ENCODE peak calls at places on chromosomes 2 and 18, in nine cellular contexts. B is cardiac muscle cell, A is GM06990, Q is GM10248, D is Calu3, U is neural progenitor cell, I is fibroblast of villous mesenchyme, T is GM20000, V is nephron progenitor cell. H is an unnamed sample.

GRCh38 chr2:42809876-42810125 is 17.4 kb upstream of the HAAO start:
- DNase-seq in D (peak; percentile 89), T (no peak), A (no peak), Q (no peak), V (peak; percentile 78), U (peak; percentile 86), I (peak; percentile 82), B (peak; percentile 88), H (peak; percentile 80)

GRCh38 chr2:69164379-69164778 is 151.4 kb downstream of the ANTXR1 start:
- DNase-seq in A (no peak), Q (no peak), B (peak; percentile 44), T (no peak), U (no peak), I (peak; percentile 97), D (no peak), V (no peak), H (no peak)

GRCh38 chr2:237980751-237981150 is 13.9 kb downstream of the UBE2F start:
- DNase-seq in U (no peak), D (no peak), I (no peak), V (no peak), Q (no peak), A (no peak), B (no peak), T (no peak), H (no peak)

GRCh38 chr2:151971301-151972072 is 127.4 kb downstream of the CACNB4 start:
- DNase-seq in V (no peak), B (no peak), U (no peak), Q (no peak), I (no peak), D (no peak), T (no peak), A (no peak), H (no peak)

GRCh38 chr2:148375214-148375613 is 269.3 kb upstream of the EPC2 start:
- DNase-seq in I (peak; percentile 3), Q (no peak), V (no peak), B (peak; percentile 40), T (no peak), D (no peak), A (no peak), U (peak; percentile 6), H (no peak)

GRCh38 chr2:174485763-174486613 is 841 bp downstream of the GPR155 start:
- DNase-seq in Q (peak; percentile 22), B (peak; percentile 46), A (no peak), D (peak; percentile 9), I (peak; percentile 38), V (peak; percentile 18), U (peak; percentile 42), T (peak; percentile 15), H (peak; percentile 19)

GRCh38 chr2:138742446-138743057 is 37.6 kb downstream of the NXPH2 start:
- DNase-seq in V (no peak), T (no peak), I (no peak), A (no peak), Q (no peak), D (no peak), U (no peak), B (no peak), H (no peak)

GRCh38 chr2:104938226-104938941 is 84.5 kb downstream of the POU3F3 start:
- DNase-seq in A (peak; percentile 22), V (peak; percentile 35), B (no peak), I (no peak), D (no peak), T (peak; percentile 40), Q (peak; percentile 60), U (no peak), H (no peak)

GRCh38 chr2:19652811-19653210 is 249.0 kb downstream of the TTC32 start:
- DNase-seq in I (no peak), B (no peak), D (no peak), T (no peak), Q (no peak), V (no peak), A (no peak), U (peak; percentile 58), H (no peak)

GRCh38 chr18:78230911-78231310 is 748.7 kb upstream of the SALL3 start:
- DNase-seq in D (no peak), A (no peak), Q (no peak), U (no peak), B (no peak), I (no peak), T (no peak), V (no peak), H (no peak)
- TF ChIP-seq CTCF in D (no peak), A (no peak), Q (no peak), U (no peak), B (no peak), I (no peak), T (no peak), V (no peak), H (no peak)

GRCh38 chr2:197168705-197169104 is 141.9 kb downstream of the ANKRD44 start:
- DNase-seq in B (peak; percentile 83), D (peak; percentile 74), V (peak; percentile 71), A (no peak), T (peak; percentile 79), I (peak; percentile 68), U (peak; percentile 91), Q (peak; percentile 61), H (peak; percentile 78)
- TF ChIP-seq CTCF in B (peak; percentile 88), D (peak; percentile 68), V (peak; percentile 69), A (peak; percentile 84), T (peak; percentile 41), I (peak; percentile 80), U (peak; percentile 89), Q (peak; percentile 70), H (peak; percentile 76)

DNA sequence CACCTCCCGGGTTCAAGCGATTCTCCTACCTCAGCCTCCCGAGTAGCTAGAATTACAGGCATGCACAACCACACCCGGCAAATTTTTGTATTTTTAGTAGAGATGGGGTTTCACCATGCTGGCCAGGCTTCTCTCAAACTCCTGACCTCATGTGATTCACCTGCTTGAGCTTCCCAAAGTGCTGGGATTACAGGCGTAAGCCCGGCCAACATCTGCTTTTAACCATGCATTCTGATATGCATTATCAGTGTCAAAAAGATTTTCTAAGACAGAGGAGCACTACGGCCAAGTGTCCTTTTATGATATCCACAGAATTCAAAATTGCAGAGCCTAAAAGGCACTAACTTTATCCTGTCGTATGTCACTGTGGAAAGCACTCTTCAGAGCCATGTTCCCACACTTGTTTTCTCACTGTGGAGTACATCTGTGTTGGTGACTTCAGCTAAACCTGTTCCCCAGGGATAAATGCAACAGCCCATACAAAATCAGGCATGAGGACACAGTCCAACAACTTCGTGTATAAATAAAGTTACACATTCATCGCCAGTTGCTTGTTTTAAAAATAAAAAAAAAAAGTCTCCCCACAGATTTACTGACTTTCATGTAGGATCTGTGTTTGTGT is 56.4 kb downstream of the STK25 start:
- DNase-seq in T (no peak), U (no peak), B (no peak), V (no peak), A (no peak), I (no peak), D (no peak), Q (no peak), H (no peak)
- TF ChIP-seq CTCF in T (no peak), U (no peak), B (no peak), V (no peak), A (no peak), I (no peak), D (no peak), Q (no peak), H (no peak)

GRCh38 chr2:26647981-26648380 is 6.8 kb upstream of the CIB4 start:
- DNase-seq in A (no peak), Q (no peak), T (no peak), B (no peak), U (no peak), D (no peak), I (no peak), V (no peak), H (no peak)

GRCh38 chr2:26648516-26648915 is 7.3 kb upstream of the CIB4 start:
- DNase-seq in U (no peak), V (no peak), D (no peak), T (no peak), A (no peak), B (no peak), Q (no peak), I (no peak), H (no peak)

GRCh38 chr2:26650713-26651457 is 9.7 kb upstream of the CIB4 start:
- DNase-seq in Q (no peak), B (no peak), A (no peak), U (no peak), I (no peak), V (no peak), D (no peak), T (no peak), H (no peak)

GRCh38 chr2:26649992-26650712 is 9.0 kb upstream of the CIB4 start:
- DNase-seq in U (no peak), Q (no peak), I (no peak), B (no peak), A (no peak), V (no peak), D (no peak), T (no peak), H (no peak)

GRCh38 chr2:26649322-26649721 is 8.2 kb upstream of the CIB4 start:
- DNase-seq in I (peak; percentile 46), Q (no peak), V (no peak), D (no peak), B (no peak), U (no peak), A (no peak), T (no peak), H (no peak)
- TF ChIP-seq CTCF in I (no peak), Q (no peak), V (no peak), D (no peak), B (no peak), U (no peak), A (no peak), T (no peak), H (no peak)

DNA sequence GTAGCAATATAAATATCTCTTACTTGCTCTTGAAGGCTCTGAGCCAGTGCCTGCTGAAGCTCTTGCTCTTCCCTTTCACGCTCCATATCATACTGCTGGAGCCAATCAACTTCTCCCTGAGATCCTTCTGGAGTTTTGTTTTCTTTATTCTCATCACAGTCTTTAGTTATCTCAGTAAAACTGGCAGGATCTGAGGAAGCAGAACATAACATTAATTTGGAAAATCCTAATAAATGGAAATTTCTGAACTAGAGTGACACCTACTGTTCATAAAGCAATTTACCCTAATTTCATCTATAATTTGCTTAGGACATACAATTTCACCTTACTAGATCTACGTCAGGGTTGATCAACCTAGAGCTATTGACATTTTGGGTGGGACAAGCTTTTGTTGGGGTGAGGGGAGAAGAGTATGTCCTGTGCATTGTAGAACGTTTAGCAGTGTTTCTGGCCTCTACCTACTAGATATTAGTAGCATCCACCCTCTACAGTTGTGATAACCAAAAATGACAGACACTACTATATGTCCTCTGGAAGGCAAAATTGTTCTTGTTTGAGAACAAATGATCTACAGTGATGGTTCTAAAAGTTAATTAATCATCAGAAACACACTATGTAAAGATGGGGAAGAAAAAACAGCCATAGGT is 47.2 kb downstream of the VIL1 start:
- DNase-seq in T (no peak), V (no peak), B (peak; percentile 2), Q (no peak), D (no peak), U (no peak), A (no peak), I (peak; percentile 46), H (no peak)
- TF ChIP-seq CTCF in T (no peak), V (peak; percentile 41), B (peak; percentile 48), Q (peak; percentile 18), D (peak; percentile 56), U (peak; percentile 53), A (peak; percentile 34), I (peak; percentile 38), H (peak; percentile 51)

GRCh38 chr2:71067567-71068217 is 756 bp upstream of the NAGK start:
- DNase-seq in V (no peak), U (no peak), A (no peak), D (no peak), B (no peak), I (no peak), T (no peak), Q (peak; percentile 20), H (peak; percentile 13)
- TF ChIP-seq CTCF in V (no peak), U (peak; percentile 10), A (no peak), D (no peak), B (no peak), I (no peak), T (no peak), Q (peak; percentile 11), H (no peak)

H was measured in endothelial cell.